ENCODE peak calls at places on chromosomes 7 and 10, in four cellular contexts. E is COR-L47; B is CD8-positive, alpha-beta T cell; S is dermis microvascular lymphatic vessel endothelial cell. G is an unnamed sample.

GRCh38 chr10:128382225-128382624 is 256.0 kb upstream of the MKI67 start:
- DNase-seq in B (no peak), E (no peak), S (no peak), G (no peak)

GRCh38 chr7:78438433-78438832 is 639.9 kb downstream of the PHTF2 start:
- DNase-seq in S (no peak), E (peak), B (no peak), G (no peak)

GRCh38 chr7:101778181-101778580 is 39.2 kb upstream of the CUX1 start:
- DNase-seq in S (no peak), E (no peak), B (no peak), G (no peak)

GRCh38 chr7:47681241-47681810 is 99.4 kb upstream of the TNS3 start:
- DNase-seq in B (no peak), E (no peak), S (no peak), G (no peak)

GRCh38 chr10:12006671-12007070 is 35.9 kb downstream of the UPF2 start:
- DNase-seq in E (no peak), S (no peak), B (no peak), G (no peak)

GRCh38 chr7:101868191-101868950 is 50.9 kb downstream of the CUX1 start:
- DNase-seq in B (no peak), S (no peak), E (no peak), G (no peak)

GRCh38 chr10:48703776-48704555 is 19.3 kb downstream of the WDFY4 start:
- DNase-seq in E (no peak), B (no peak), S (no peak), G (no peak)

GRCh38 chr10:72310241-72310633 is 36.5 kb downstream of the DDIT4 start:
- DNase-seq in B (no peak), E (no peak), S (no peak), G (no peak)

GRCh38 chr7:44694766-44695165 is 53.9 kb upstream of the ZMIZ2 start:
- DNase-seq in S (no peak), E (no peak), B (no peak), G (no peak)